ENCODE peak calls at places on chromosomes 7 and 10, in five cellular contexts. A is M059J, J is GM03348, R is NCI-H748 treated with DMSO at 0.1 percent for 48 hours, K is progenitor cell of endocrine pancreas. E is an unnamed sample.

GRCh38 chr7:23114854-23115253 is 9.3 kb downstream of the KLHL7 start:
- DNase-seq in K (no peak), J (peak), A (no peak), R (no peak), E (peak)

GRCh38 chr7:8284606-8285005 is 22.6 kb upstream of the ICA1 start:
- DNase-seq in A (no peak), K (no peak), J (no peak), R (no peak), E (no peak)

GRCh38 chr7:15685358-15686181 is 913 bp downstream of the MEOX2 start:
- DNase-seq in J (peak), A (no peak), R (peak), K (peak), E (peak)

GRCh38 chr10:79144341-79145173 is 75.8 kb downstream of the ZMIZ1 start:
- DNase-seq in J (peak), A (peak), K (no peak), R (no peak), E (peak)

GRCh38 chr10:61903991-61904350 is 2.5 kb downstream of the ARID5B start:
- DNase-seq in A (peak), R (no peak), K (no peak), J (no peak), E (peak)

GRCh38 chr10:61761825-61762217 is 99.1 kb downstream of the CABCOCO1 start:
- DNase-seq in K (no peak), J (no peak), R (peak), A (no peak), E (no peak)

GRCh38 chr10:29163746-29164145 is 125.1 kb upstream of the LYZL1 start:
- DNase-seq in R (no peak), J (peak), K (no peak), A (peak), E (peak)

GRCh38 chr10:81953420-81953819 is 78.4 kb downstream of the NRG3 start:
- DNase-seq in A (no peak), R (no peak), K (no peak), J (no peak), E (no peak)

GRCh38 chr10:101563497-101564040 is 24.5 kb downstream of the POLL start:
- DNase-seq in K (no peak), J (no peak), R (no peak), A (no peak), E (no peak)

GRCh38 chr10:4982764-4983226 is 19.6 kb downstream of the AKR1C1 start:
- DNase-seq in K (no peak), R (no peak), A (no peak), J (no peak), E (peak)

GRCh38 chr7:39461263-39461662 is 104.9 kb upstream of the YAE1 start:
- DNase-seq in R (no peak), K (no peak), A (no peak), J (no peak), E (no peak)

GRCh38 chr7:126780993-126781392 is 471.7 kb downstream of the GRM8 start:
- DNase-seq in J (no peak), K (no peak), R (no peak), A (no peak), E (no peak)

GRCh38 chr10:105188737-105189463 is 547.8 kb downstream of the SORCS3 start:
- DNase-seq in A (peak), K (no peak), J (no peak), R (no peak), E (peak)

GRCh38 chr10:35413985-35414861 is 77.9 kb downstream of the CCNY start:
- DNase-seq in R (no peak), J (no peak), A (no peak), K (no peak), E (no peak)

E was measured in ELR.